ENCODE peak calls at places on chromosomes 16 and 17, in seven cellular contexts. One of them, this sample, is unnamed.

GRCh38 chr16:56771558-56772279 is 41.8 kb downstream of the NUP93 start:
- DNase-seq in foreskin fibroblast: no peak
- DNase-seq in HFFc6: no peak
- DNase-seq in cardiac fibroblast: no peak
- DNase-seq in IMR-90: peak
- DNase-seq in psoas muscle: no peak
- DNase-seq in lung: no peak
- DNase-seq in this sample: no peak

GRCh38 chr16:53775821-53776431 is 72.0 kb downstream of the FTO start:
- DNase-seq in cardiac fibroblast: peak
- DNase-seq in lung: peak
- DNase-seq in psoas muscle: no peak
- DNase-seq in foreskin fibroblast: peak
- DNase-seq in HFFc6: peak
- DNase-seq in IMR-90: peak
- DNase-seq in this sample: no peak

GRCh38 chr17:78903101-78903779 is at the start of gene CEP295NL:
- DNase-seq in cardiac fibroblast: peak
- DNase-seq in psoas muscle: peak
- DNase-seq in HFFc6: no peak
- DNase-seq in IMR-90: peak
- DNase-seq in foreskin fibroblast: peak
- DNase-seq in lung: no peak
- DNase-seq in this sample: no peak

GRCh38 chr17:34797724-34798123 is 163.5 kb downstream of the CCT6B start:
- DNase-seq in IMR-90: peak
- DNase-seq in psoas muscle: no peak
- DNase-seq in lung: no peak
- DNase-seq in cardiac fibroblast: peak
- DNase-seq in HFFc6: no peak
- DNase-seq in foreskin fibroblast: peak
- DNase-seq in this sample: no peak

GRCh38 chr17:77829871-77830799 is 128.4 kb upstream of the TNRC6C start:
- DNase-seq in lung: no peak
- DNase-seq in cardiac fibroblast: peak
- DNase-seq in IMR-90: peak
- DNase-seq in foreskin fibroblast: peak
- DNase-seq in psoas muscle: peak
- DNase-seq in HFFc6: no peak
- DNase-seq in this sample: peak

GRCh38 chr17:66633322-66633965 is 201.5 kb upstream of the CACNG5 start:
- DNase-seq in lung: no peak
- DNase-seq in HFFc6: no peak
- DNase-seq in psoas muscle: no peak
- DNase-seq in cardiac fibroblast: peak
- DNase-seq in foreskin fibroblast: peak
- DNase-seq in IMR-90: peak
- DNase-seq in this sample: no peak

GRCh38 chr17:76481091-76481655 is 13.8 kb downstream of the AANAT start:
- DNase-seq in cardiac fibroblast: no peak
- DNase-seq in psoas muscle: no peak
- DNase-seq in HFFc6: no peak
- DNase-seq in lung: no peak
- DNase-seq in foreskin fibroblast: no peak
- DNase-seq in IMR-90: no peak
- DNase-seq in this sample: no peak

GRCh38 chr17:49358638-49359247 is 3.3 kb downstream of the ZNF652 start:
- DNase-seq in psoas muscle: no peak
- DNase-seq in IMR-90: no peak
- DNase-seq in HFFc6: no peak
- DNase-seq in cardiac fibroblast: no peak
- DNase-seq in lung: no peak
- DNase-seq in foreskin fibroblast: peak
- DNase-seq in this sample: no peak

GRCh38 chr17:43406676-43407645 is 8.2 kb downstream of the ARL4D start:
- DNase-seq in cardiac fibroblast: peak
- DNase-seq in HFFc6: peak
- DNase-seq in IMR-90: peak
- DNase-seq in foreskin fibroblast: peak
- DNase-seq in psoas muscle: no peak
- DNase-seq in lung: no peak
- DNase-seq in this sample: no peak

GRCh38 chr16:88533381-88533831 is 36.8 kb upstream of the ZC3H18 start:
- DNase-seq in foreskin fibroblast: peak
- DNase-seq in IMR-90: peak
- DNase-seq in psoas muscle: peak
- DNase-seq in HFFc6: peak
- DNase-seq in lung: no peak
- DNase-seq in cardiac fibroblast: peak
- DNase-seq in this sample: no peak

GRCh38 chr16:81612351-81613170 is 166.5 kb upstream of the PLCG2 start:
- DNase-seq in lung: no peak
- DNase-seq in cardiac fibroblast: peak
- DNase-seq in psoas muscle: no peak
- DNase-seq in IMR-90: no peak
- DNase-seq in HFFc6: no peak
- DNase-seq in foreskin fibroblast: no peak
- DNase-seq in this sample: no peak

GRCh38 chr17:43691317-43691693 is 29.6 kb upstream of the MEOX1 start:
- DNase-seq in HFFc6: no peak
- DNase-seq in foreskin fibroblast: no peak
- DNase-seq in psoas muscle: no peak
- DNase-seq in lung: no peak
- DNase-seq in cardiac fibroblast: no peak
- DNase-seq in IMR-90: no peak
- DNase-seq in this sample: no peak

GRCh38 chr17:43766413-43767052 is 7.9 kb upstream of the SOST start:
- DNase-seq in foreskin fibroblast: peak
- DNase-seq in cardiac fibroblast: peak
- DNase-seq in HFFc6: peak
- DNase-seq in lung: no peak
- DNase-seq in psoas muscle: no peak
- DNase-seq in IMR-90: peak
- DNase-seq in this sample: no peak

GRCh38 chr17:45888392-45888791 is 6.0 kb upstream of the MAPT start:
- DNase-seq in cardiac fibroblast: no peak
- DNase-seq in foreskin fibroblast: no peak
- DNase-seq in IMR-90: no peak
- DNase-seq in HFFc6: no peak
- DNase-seq in psoas muscle: no peak
- DNase-seq in lung: no peak
- DNase-seq in this sample: no peak

GRCh38 chr17:45886852-45887251 is 7.5 kb upstream of the MAPT start:
- DNase-seq in IMR-90: no peak
- DNase-seq in psoas muscle: no peak
- DNase-seq in cardiac fibroblast: no peak
- DNase-seq in foreskin fibroblast: no peak
- DNase-seq in HFFc6: no peak
- DNase-seq in lung: no peak
- DNase-seq in this sample: no peak

GRCh38 chr17:45894022-45894784 is at the start of gene MAPT:
- DNase-seq in psoas muscle: peak
- DNase-seq in foreskin fibroblast: peak
- DNase-seq in lung: peak
- DNase-seq in cardiac fibroblast: peak
- DNase-seq in IMR-90: peak
- DNase-seq in HFFc6: peak
- DNase-seq in this sample: peak

GRCh38 chr17:45893725-45894021 is 681 bp upstream of the MAPT start:
- DNase-seq in foreskin fibroblast: no peak
- DNase-seq in psoas muscle: no peak
- DNase-seq in HFFc6: no peak
- DNase-seq in cardiac fibroblast: no peak
- DNase-seq in IMR-90: no peak
- DNase-seq in lung: no peak
- DNase-seq in this sample: no peak

GRCh38 chr17:45889579-45889978 is 4.8 kb upstream of the MAPT start:
- DNase-seq in IMR-90: no peak
- DNase-seq in foreskin fibroblast: no peak
- DNase-seq in cardiac fibroblast: no peak
- DNase-seq in psoas muscle: no peak
- DNase-seq in lung: no peak
- DNase-seq in HFFc6: no peak
- DNase-seq in this sample: no peak
- TF ChIP-seq CTCF in IMR-90: no peak
- TF ChIP-seq CTCF in foreskin fibroblast: no peak
- TF ChIP-seq CTCF in cardiac fibroblast: no peak
- TF ChIP-seq CTCF in psoas muscle: no peak
- TF ChIP-seq CTCF in lung: no peak
- TF ChIP-seq CTCF in HFFc6: peak
- TF ChIP-seq CTCF in this sample: no peak

GRCh38 chr17:18322522-18322921 is 7.4 kb downstream of the SMCR8 start:
- DNase-seq in foreskin fibroblast: no peak
- DNase-seq in HFFc6: no peak
- DNase-seq in cardiac fibroblast: no peak
- DNase-seq in psoas muscle: no peak
- DNase-seq in IMR-90: no peak
- DNase-seq in lung: no peak
- DNase-seq in this sample: no peak

GRCh38 chr17:18323507-18324139 is 8.5 kb downstream of the SMCR8 start:
- DNase-seq in HFFc6: no peak
- DNase-seq in IMR-90: no peak
- DNase-seq in psoas muscle: no peak
- DNase-seq in foreskin fibroblast: no peak
- DNase-seq in cardiac fibroblast: no peak
- DNase-seq in lung: no peak
- DNase-seq in this sample: no peak

GRCh38 chr17:18324140-18325049 is 9.3 kb downstream of the SMCR8 start:
- DNase-seq in lung: no peak
- DNase-seq in foreskin fibroblast: no peak
- DNase-seq in HFFc6: no peak
- DNase-seq in IMR-90: no peak
- DNase-seq in psoas muscle: no peak
- DNase-seq in cardiac fibroblast: no peak
- DNase-seq in this sample: no peak

GRCh38 chr17:18321309-18321708 is 6.2 kb downstream of the SMCR8 start:
- DNase-seq in cardiac fibroblast: peak
- DNase-seq in lung: no peak
- DNase-seq in foreskin fibroblast: peak
- DNase-seq in psoas muscle: no peak
- DNase-seq in IMR-90: no peak
- DNase-seq in HFFc6: no peak
- DNase-seq in this sample: no peak

GRCh38 chr17:18323007-18323406 is 7.9 kb downstream of the SMCR8 start:
- DNase-seq in lung: no peak
- DNase-seq in IMR-90: peak
- DNase-seq in cardiac fibroblast: peak
- DNase-seq in HFFc6: peak
- DNase-seq in foreskin fibroblast: peak
- DNase-seq in psoas muscle: no peak
- DNase-seq in this sample: no peak
- TF ChIP-seq CTCF in lung: no peak
- TF ChIP-seq CTCF in IMR-90: peak
- TF ChIP-seq CTCF in cardiac fibroblast: peak
- TF ChIP-seq CTCF in HFFc6: peak
- TF ChIP-seq CTCF in foreskin fibroblast: no peak
- TF ChIP-seq CTCF in psoas muscle: no peak
- TF ChIP-seq CTCF in this sample: peak

GRCh38 chr17:29283496-29283895 is 10.5 kb downstream of the NUFIP2 start:
- DNase-seq in lung: no peak
- DNase-seq in psoas muscle: no peak
- DNase-seq in cardiac fibroblast: peak
- DNase-seq in HFFc6: no peak
- DNase-seq in IMR-90: no peak
- DNase-seq in foreskin fibroblast: peak
- DNase-seq in this sample: no peak
- TF ChIP-seq CTCF in lung: no peak
- TF ChIP-seq CTCF in psoas muscle: no peak
- TF ChIP-seq CTCF in cardiac fibroblast: no peak
- TF ChIP-seq CTCF in HFFc6: peak
- TF ChIP-seq CTCF in IMR-90: no peak
- TF ChIP-seq CTCF in foreskin fibroblast: no peak
- TF ChIP-seq CTCF in this sample: no peak

GRCh38 chr17:39704821-39705551 is 5.1 kb downstream of the ERBB2 start:
- DNase-seq in psoas muscle: no peak
- DNase-seq in HFFc6: peak
- DNase-seq in IMR-90: peak
- DNase-seq in cardiac fibroblast: peak
- DNase-seq in lung: no peak
- DNase-seq in foreskin fibroblast: peak
- DNase-seq in this sample: no peak

GRCh38 chr17:39703913-39704312 is 4.0 kb downstream of the ERBB2 start:
- DNase-seq in lung: no peak
- DNase-seq in psoas muscle: no peak
- DNase-seq in HFFc6: no peak
- DNase-seq in IMR-90: no peak
- DNase-seq in cardiac fibroblast: no peak
- DNase-seq in foreskin fibroblast: no peak
- DNase-seq in this sample: no peak

GRCh38 chr17:39706921-39707337 is 7.1 kb downstream of the ERBB2 start:
- DNase-seq in psoas muscle: no peak
- DNase-seq in lung: no peak
- DNase-seq in IMR-90: no peak
- DNase-seq in HFFc6: no peak
- DNase-seq in foreskin fibroblast: no peak
- DNase-seq in cardiac fibroblast: no peak
- DNase-seq in this sample: no peak

GRCh38 chr17:39706383-39706782 is 6.5 kb downstream of the ERBB2 start:
- DNase-seq in IMR-90: no peak
- DNase-seq in HFFc6: no peak
- DNase-seq in foreskin fibroblast: no peak
- DNase-seq in lung: no peak
- DNase-seq in cardiac fibroblast: no peak
- DNase-seq in psoas muscle: no peak
- DNase-seq in this sample: no peak

GRCh38 chr17:39705786-39706348 is 6.0 kb downstream of the ERBB2 start:
- DNase-seq in foreskin fibroblast: no peak
- DNase-seq in HFFc6: no peak
- DNase-seq in psoas muscle: no peak
- DNase-seq in IMR-90: no peak
- DNase-seq in lung: peak
- DNase-seq in cardiac fibroblast: no peak
- DNase-seq in this sample: no peak
- TF ChIP-seq CTCF in foreskin fibroblast: no peak
- TF ChIP-seq CTCF in HFFc6: no peak
- TF ChIP-seq CTCF in psoas muscle: no peak
- TF ChIP-seq CTCF in IMR-90: no peak
- TF ChIP-seq CTCF in lung: no peak
- TF ChIP-seq CTCF in cardiac fibroblast: no peak
- TF ChIP-seq CTCF in this sample: no peak

DNA sequence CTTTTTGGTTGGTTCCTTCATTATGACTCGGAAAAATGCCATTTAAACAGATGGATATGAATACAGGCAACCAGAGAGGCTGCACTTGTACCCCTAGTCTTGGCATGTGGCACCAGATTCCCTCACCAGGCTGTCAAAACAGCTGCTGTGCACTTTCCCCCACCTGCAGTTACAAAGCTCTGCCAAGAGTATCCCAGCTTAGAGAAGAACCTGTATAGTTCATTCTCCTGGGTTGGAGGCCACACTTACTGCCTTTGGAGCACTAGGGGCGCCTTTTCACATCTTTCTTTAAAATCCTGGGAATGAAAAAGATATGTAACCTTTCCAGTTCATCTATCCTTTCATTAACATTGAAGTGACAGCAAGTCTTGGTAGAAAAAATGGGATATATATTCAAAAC is 190.4 kb downstream of the KIF2B start:
- DNase-seq in IMR-90: no peak
- DNase-seq in psoas muscle: no peak
- DNase-seq in cardiac fibroblast: no peak
- DNase-seq in foreskin fibroblast: no peak
- DNase-seq in HFFc6: no peak
- DNase-seq in lung: no peak
- DNase-seq in this sample: no peak
- TF ChIP-seq CTCF in IMR-90: no peak
- TF ChIP-seq CTCF in psoas muscle: no peak
- TF ChIP-seq CTCF in cardiac fibroblast: no peak
- TF ChIP-seq CTCF in foreskin fibroblast: no peak
- TF ChIP-seq CTCF in HFFc6: no peak
- TF ChIP-seq CTCF in lung: no peak
- TF ChIP-seq CTCF in this sample: no peak

This sample was measured in CD14-positive monocyte.